ENCODE peak calls at places on chromosomes 11 and 22, in nine cellular contexts. T, F, D, G, S, W, A, E and R are unnamed samples.

GRCh38 chr11:30422828-30423648 is 100.1 kb downstream of the ARL14EP start:
- DNase-seq in T (no peak), F (no peak), D (no peak), G (no peak), S (no peak), W (no peak), A (no peak), E (no peak), R (no peak)

GRCh38 chr11:2519517-2519878 is 74.7 kb downstream of the KCNQ1 start:
- DNase-seq in T (no peak), F (no peak), D (no peak), G (no peak), S (no peak), W (no peak), A (no peak), E (no peak), R (no peak)

GRCh38 chr22:41481131-41481830 is 12.4 kb downstream of the ACO2 start:
- DNase-seq in T (peak), F (no peak), D (no peak), G (peak), S (no peak), W (no peak), A (peak), E (no peak), R (peak)

GRCh38 chr11:102287963-102288744 is 29.1 kb upstream of the BIRC3 start:
- DNase-seq in T (peak), F (peak), D (no peak), G (peak), S (peak), W (peak), A (peak), E (peak), R (no peak)

GRCh38 chr11:62388999-62389398 is 29.8 kb upstream of the SCGB1A1 start:
- DNase-seq in T (no peak), F (no peak), D (no peak), G (no peak), S (no peak), W (no peak), A (no peak), E (no peak), R (no peak)

GRCh38 chr11:8290122-8290810 is 26.6 kb upstream of the LMO1 start:
- DNase-seq in T (no peak), F (no peak), D (no peak), G (no peak), S (peak), W (no peak), A (no peak), E (no peak), R (no peak)

GRCh38 chr11:34105957-34106504 is 602 bp downstream of the NAT10 start:
- DNase-seq in T (no peak), F (no peak), D (no peak), G (no peak), S (no peak), W (no peak), A (peak), E (no peak), R (no peak)

GRCh38 chr11:27816200-27816599 is 115.9 kb upstream of the BDNF start:
- DNase-seq in T (no peak), F (no peak), D (no peak), G (no peak), S (no peak), W (no peak), A (no peak), E (no peak), R (no peak)

GRCh38 chr11:118609380-118610219 is 2.2 kb downstream of the PHLDB1 start:
- DNase-seq in T (no peak), F (no peak), D (peak), G (peak), S (no peak), W (no peak), A (peak), E (no peak), R (no peak)

GRCh38 chr11:46055371-46055770 is 65.9 kb downstream of the PHF21A start:
- DNase-seq in T (no peak), F (no peak), D (no peak), G (peak), S (no peak), W (no peak), A (peak), E (peak), R (no peak)

GRCh38 chr11:12162652-12163051 is 52.3 kb downstream of the MICAL2 start:
- DNase-seq in T (no peak), F (no peak), D (no peak), G (no peak), S (no peak), W (no peak), A (no peak), E (no peak), R (no peak)

GRCh38 chr22:41636467-41636866 is 15.4 kb downstream of the XRCC6 start:
- DNase-seq in T (peak), F (no peak), D (no peak), G (peak), S (no peak), W (no peak), A (peak), E (no peak), R (peak)

GRCh38 chr22:23520875-23521441 is 59.1 kb downstream of the IGLL1 start:
- DNase-seq in T (no peak), F (no peak), D (no peak), G (no peak), S (no peak), W (no peak), A (peak), E (no peak), R (peak)

GRCh38 chr11:94201004-94201465 is 72.4 kb downstream of the PANX1 start:
- DNase-seq in T (no peak), F (no peak), D (no peak), G (peak), S (no peak), W (no peak), A (peak), E (peak), R (no peak)

GRCh38 chr22:46984751-46985506 is 222.5 kb downstream of the TBC1D22A start:
- DNase-seq in T (peak), F (no peak), D (no peak), G (peak), S (no peak), W (no peak), A (peak), E (no peak), R (no peak)

GRCh38 chr11:77191429-77191822 is 63.4 kb downstream of the MYO7A start:
- DNase-seq in T (no peak), F (no peak), D (no peak), G (no peak), S (no peak), W (peak), A (no peak), E (no peak), R (no peak)

GRCh38 chr11:8988329-8989234 is 15.2 kb downstream of the NRIP3 start:
- DNase-seq in T (peak), F (no peak), D (no peak), G (peak), S (no peak), W (no peak), A (peak), E (no peak), R (no peak)

GRCh38 chr22:17264321-17265052 is 45.3 kb upstream of the ADA2 start:
- DNase-seq in T (no peak), F (no peak), D (no peak), G (peak), S (no peak), W (no peak), A (peak), E (no peak), R (peak)